ENCODE peak calls at places on chromosomes 4 and X, in nine cellular contexts. D is HT-29; U is BE2C; E is M059J; K is Kasumi-1; A is GDM1; N is activated T-cell treated with anti-CD3 and anti-CD28 coated beads, Interleukin-2, amount 50 U/mL, for 4 hours; G is endothelial cell; J is lung. S is an unnamed sample.

GRCh38 chr4:185201983-185202962 is 1.5 kb downstream of the CFAP97 start:
- DNase-seq in K (peak; percentile 46), D (peak; percentile 63), E (peak; percentile 44), G (peak; percentile 59), A (peak; percentile 13), U (peak; percentile 43), J (no peak), N (no peak), S (peak; percentile 28)

GRCh38 chrX:36961590-36961989 is 46.6 kb upstream of the FAM47C start:
- DNase-seq in D (peak; percentile 16), E (peak; percentile 2), G (no peak), U (no peak), K (no peak), N (no peak), A (no peak), J (no peak), S (no peak)

GRCh38 chr4:88743696-88744095 is 46.1 kb upstream of the NAP1L5 start:
- DNase-seq in G (no peak), A (no peak), K (no peak), E (peak; percentile 75), N (no peak), D (no peak), U (no peak), J (no peak), S (no peak)

GRCh38 chr4:2796261-2797187 is 3.6 kb downstream of the SH3BP2 start:
- DNase-seq in U (peak; percentile 58), J (no peak), D (peak; percentile 89), A (no peak), E (peak; percentile 97), G (peak; percentile 3), N (no peak), K (no peak), S (no peak)

GRCh38 chr4:37715889-37716402 is 29.8 kb upstream of the RELL1 start:
- DNase-seq in G (no peak), E (peak; percentile 18), A (no peak), K (peak; percentile 44), J (no peak), U (peak; percentile 48), N (no peak), D (peak; percentile 30), S (no peak)

GRCh38 chrX:65706041-65706828 is 38.8 kb downstream of the MSN start:
- DNase-seq in D (peak; percentile 43), G (no peak), E (peak; percentile 98), U (no peak), A (no peak), N (peak; percentile 43), J (peak; percentile 54), K (no peak), S (no peak)

GRCh38 chr4:98688416-98689290 is 30.2 kb upstream of the TSPAN5 start:
- DNase-seq in K (no peak), J (no peak), D (no peak), U (no peak), A (no peak), N (no peak), G (no peak), E (peak; percentile 96), S (no peak)

GRCh38 chr4:30882443-30882842 is 162.3 kb downstream of the PCDH7 start:
- DNase-seq in D (no peak), E (no peak), N (no peak), J (no peak), K (no peak), A (no peak), U (no peak), G (no peak), S (no peak)

GRCh38 chr4:102439835-102440234 is 61.3 kb upstream of the NFKB1 start:
- DNase-seq in N (no peak), U (peak; percentile 20), J (no peak), D (no peak), E (peak; percentile 22), K (no peak), G (no peak), A (no peak), S (peak; percentile 24)